ENCODE peak calls at places on chromosomes 3 and 15, in eight cellular contexts. A is posterior vena cava; W is left ventricle myocardium inferior; O is brain microvascular endothelial cell; Y is HCEC 1CT; B is NCI-H1092 treated with DMSO at 0.1 percent for 48 hours; H is iPS DF 6.9; D is effector memory CD8-positive, alpha-beta T cell. C is an unnamed sample.

GRCh38 chr3:43959498-43960447 is 269.0 kb downstream of the ABHD5 start:
- DNase-seq in A (no peak), W (no peak), O (no peak), Y (no peak), B (no peak), H (no peak), D (no peak), C (no peak)

GRCh38 chr15:99128411-99128810 is 23.5 kb downstream of the SYNM start:
- DNase-seq in A (peak; percentile 48), W (no peak), O (no peak), Y (no peak), B (no peak), H (no peak), D (no peak), C (no peak)

GRCh38 chr15:36239509-36239908 is 339.9 kb upstream of the CDIN1 start:
- DNase-seq in A (no peak), W (no peak), O (no peak), Y (no peak), B (no peak), H (no peak), D (no peak), C (no peak)

GRCh38 chr15:75647370-75648155 is at the start of gene SNX33:
- DNase-seq in A (peak; percentile 96), W (peak; percentile 85), O (peak; percentile 75), Y (peak; percentile 83), B (peak; percentile 7), H (peak; percentile 64), D (peak; percentile 27), C (peak; percentile 31)

GRCh38 chr15:98416222-98416835 is 232.0 kb upstream of the IGF1R start:
- DNase-seq in A (no peak), W (no peak), O (no peak), Y (no peak), B (no peak), H (no peak), D (no peak), C (no peak)

GRCh38 chr15:62994975-62995730 is 47.4 kb upstream of the TPM1 start:
- DNase-seq in A (no peak), W (no peak), O (peak; percentile 47), Y (peak; percentile 54), B (no peak), H (no peak), D (no peak), C (no peak)

GRCh38 chr3:141412087-141412935 is 44.0 kb downstream of the ZBTB38 start:
- DNase-seq in A (no peak), W (peak; percentile 45), O (peak; percentile 90), Y (peak; percentile 97), B (peak; percentile 81), H (no peak), D (peak; percentile 51), C (peak; percentile 54)

GRCh38 chr15:63986751-63987341 is 59.4 kb downstream of the DAPK2 start:
- DNase-seq in A (peak; percentile 73), W (no peak), O (no peak), Y (no peak), B (no peak), H (no peak), D (no peak), C (no peak)

GRCh38 chr3:25907081-25907480 is 117.2 kb downstream of the OXSM start:
- DNase-seq in A (no peak), W (no peak), O (no peak), Y (no peak), B (no peak), H (no peak), D (no peak), C (no peak)

GRCh38 chr3:10470666-10471336 is 34.6 kb downstream of the ATP2B2 start:
- DNase-seq in A (no peak), W (no peak), O (no peak), Y (no peak), B (no peak), H (no peak), D (no peak), C (no peak)

GRCh38 chr3:177674186-177674585 is 476.9 kb upstream of the TBL1XR1 start:
- DNase-seq in A (no peak), W (no peak), O (no peak), Y (no peak), B (no peak), H (no peak), D (no peak), C (no peak)

GRCh38 chr3:134249935-134250716 is 533 bp downstream of the RYK start:
- DNase-seq in A (peak; percentile 86), W (peak; percentile 64), O (peak; percentile 24), Y (peak; percentile 41), B (peak; percentile 32), H (no peak), D (peak; percentile 6), C (peak; percentile 40)

GRCh38 chr15:41791970-41792637 is 17.8 kb downstream of the MAPKBP1 start:
- DNase-seq in A (no peak), W (no peak), O (no peak), Y (no peak), B (peak; percentile 67), H (no peak), D (no peak), C (no peak)

GRCh38 chr3:35931867-35932266 is 292.5 kb downstream of the ARPP21 start:
- DNase-seq in A (no peak), W (no peak), O (no peak), Y (no peak), B (no peak), H (no peak), D (no peak), C (no peak)

GRCh38 chr3:77079988-77080585 is 40.2 kb downstream of the ROBO2 start:
- DNase-seq in A (no peak), W (no peak), O (no peak), Y (no peak), B (no peak), H (peak; percentile 48), D (no peak), C (no peak)

GRCh38 chr15:57684491-57685184 is 21.9 kb upstream of the POLR2M start:
- DNase-seq in A (no peak), W (no peak), O (no peak), Y (no peak), B (peak; percentile 3), H (no peak), D (no peak), C (no peak)

GRCh38 chr15:67968564-67969440 is 85.3 kb upstream of the PIAS1 start:
- DNase-seq in A (no peak), W (no peak), O (no peak), Y (no peak), B (no peak), H (no peak), D (no peak), C (no peak)

GRCh38 chr3:115960799-115961198 is 337.5 kb downstream of the GAP43 start:
- DNase-seq in A (no peak), W (no peak), O (no peak), Y (no peak), B (no peak), H (no peak), D (no peak), C (no peak)

GRCh38 chr15:28123408-28124023 is 24.4 kb upstream of the OCA2 start:
- DNase-seq in A (peak; percentile 83), W (peak; percentile 45), O (peak; percentile 84), Y (peak; percentile 68), B (peak; percentile 49), H (peak; percentile 55), D (peak; percentile 17), C (peak; percentile 33)

GRCh38 chr15:101689901-101690300 is 34.4 kb downstream of the TARS3 start:
- DNase-seq in A (no peak), W (no peak), O (peak; percentile 69), Y (peak; percentile 52), B (no peak), H (no peak), D (no peak), C (no peak)

GRCh38 chr3:124557433-124558232 is 172.6 kb upstream of the UMPS start:
- DNase-seq in A (no peak), W (no peak), O (peak; percentile 52), Y (peak; percentile 42), B (peak; percentile 82), H (no peak), D (no peak), C (no peak)

GRCh38 chr3:127597020-127597771 is 1.0 kb upstream of the MCM2 start:
- DNase-seq in A (no peak), W (no peak), O (no peak), Y (no peak), B (no peak), H (no peak), D (no peak), C (no peak)

GRCh38 chr3:123936400-123936799 is 24.6 kb downstream of the CCDC14 start:
- DNase-seq in A (no peak), W (no peak), O (no peak), Y (no peak), B (no peak), H (no peak), D (no peak), C (no peak)

GRCh38 chr3:40229411-40229810 is 80.1 kb upstream of the EIF1B start:
- DNase-seq in A (no peak), W (no peak), O (no peak), Y (no peak), B (no peak), H (no peak), D (no peak), C (no peak)

GRCh38 chr3:189967254-189967865 is 153.3 kb downstream of the P3H2 start:
- DNase-seq in A (no peak), W (no peak), O (peak; percentile 52), Y (peak; percentile 47), B (peak; percentile 34), H (no peak), D (peak; percentile 13), C (no peak)

GRCh38 chr3:196246612-196247308 is 30.4 kb downstream of the SLC51A start:
- DNase-seq in A (no peak), W (no peak), O (peak; percentile 76), Y (peak; percentile 71), B (no peak), H (no peak), D (no peak), C (no peak)

GRCh38 chr3:194985031-194985578 is 285.9 kb downstream of the XXYLT1 start:
- DNase-seq in A (peak; percentile 93), W (peak; percentile 79), O (peak; percentile 50), Y (peak; percentile 63), B (peak; percentile 66), H (peak; percentile 37), D (no peak), C (no peak)

GRCh38 chr3:136251511-136251910 is 1.4 kb downstream of the PCCB start:
- DNase-seq in A (no peak), W (no peak), O (no peak), Y (no peak), B (peak; percentile 30), H (no peak), D (no peak), C (no peak)

GRCh38 chr15:47987908-47988532 is 132.8 kb upstream of the SLC24A5 start:
- DNase-seq in A (no peak), W (no peak), O (peak; percentile 69), Y (peak; percentile 65), B (peak; percentile 70), H (no peak), D (no peak), C (no peak)

C was measured in naive thymus-derived CD4-positive, alpha-beta T cell.